ENCODE peak calls at places on chromosomes 1 and 21, in eight cellular contexts. G is A549, I is cardiac muscle cell, C is tibial artery, A is body of pancreas, Q is thoracic aorta, S is kidney, O is spleen. N is an unnamed sample.

GRCh38 chr21:44846485-44847260 is 26.8 kb downstream of the PTTG1IP start:
- DNase-seq in S (peak; percentile 89), Q (no peak), O (peak; percentile 87), A (peak; percentile 66), C (peak; percentile 78), I (peak; percentile 61), G (no peak), N (peak; percentile 68)

GRCh38 chr1:203702130-203702577 is 62.8 kb upstream of the LAX1 start:
- DNase-seq in Q (no peak), G (peak; percentile 57), C (peak; percentile 56), A (peak; percentile 49), I (peak; percentile 63), S (no peak), O (no peak), N (peak; percentile 76)

GRCh38 chr21:34367320-34367935 is 3.6 kb downstream of the KCNE2 start:
- DNase-seq in C (peak; percentile 58), A (peak; percentile 74), S (no peak), O (no peak), I (peak; percentile 79), G (peak; percentile 74), Q (no peak), N (no peak)

GRCh38 chr1:23799255-23799569 is 1.3 kb downstream of the GALE start:
- DNase-seq in A (no peak), Q (no peak), O (no peak), I (no peak), C (no peak), S (no peak), G (no peak), N (no peak)

GRCh38 chr1:229674042-229674441 is 48.0 kb downstream of the URB2 start:
- DNase-seq in Q (no peak), S (no peak), I (no peak), A (no peak), G (no peak), C (no peak), O (no peak), N (no peak)

GRCh38 chr1:2221271-2221670 is 6.8 kb upstream of the SKI start:
- DNase-seq in I (no peak), C (no peak), G (no peak), S (no peak), A (no peak), Q (no peak), O (no peak), N (no peak)

GRCh38 chr1:193102662-193103061 is 2.6 kb downstream of the GLRX2 start:
- DNase-seq in G (no peak), Q (no peak), I (no peak), C (no peak), A (no peak), O (no peak), S (no peak), N (no peak)

GRCh38 chr1:65728504-65728903 is 64.2 kb upstream of the PDE4B start:
- DNase-seq in O (no peak), C (no peak), Q (no peak), G (no peak), I (no peak), A (no peak), S (no peak), N (no peak)

GRCh38 chr1:101253976-101254660 is 17.3 kb downstream of the S1PR1 start:
- DNase-seq in G (no peak), O (no peak), A (no peak), I (peak; percentile 72), S (no peak), C (no peak), Q (no peak), N (no peak)

GRCh38 chr21:36699026-36699545 is at the start of gene SIM2:
- DNase-seq in C (no peak), A (no peak), Q (no peak), G (peak; percentile 75), O (no peak), I (peak; percentile 32), S (peak; percentile 94), N (no peak)

GRCh38 chr1:9993571-9994075 is 3.4 kb upstream of the RBP7 start:
- DNase-seq in C (no peak), O (no peak), S (no peak), G (no peak), Q (no peak), I (peak; percentile 57), A (no peak), N (no peak)

GRCh38 chr1:73593804-73594203 is 604.2 kb downstream of the LRRIQ3 start:
- DNase-seq in S (no peak), C (no peak), Q (no peak), G (no peak), I (no peak), O (no peak), A (no peak), N (no peak)

GRCh38 chr1:52795464-52795863 is 47.1 kb upstream of the ZYG11A start:
- DNase-seq in A (no peak), S (no peak), O (no peak), G (no peak), Q (no peak), C (no peak), I (no peak), N (no peak)

GRCh38 chr21:25639922-25640670 is 1.0 kb downstream of the JAM2 start:
- DNase-seq in C (no peak), Q (no peak), I (no peak), S (peak; percentile 77), G (no peak), A (no peak), O (peak; percentile 78), N (peak; percentile 21)

GRCh38 chr1:156262461-156263287 is 14.8 kb upstream of the PAQR6 start:
- DNase-seq in G (no peak), S (no peak), I (peak; percentile 63), A (no peak), O (no peak), Q (no peak), C (no peak), N (no peak)

GRCh38 chr21:38455403-38455802 is 42.9 kb downstream of the ERG start:
- DNase-seq in G (no peak), S (no peak), A (no peak), C (no peak), Q (no peak), O (no peak), I (peak; percentile 47), N (no peak)

GRCh38 chr1:21655748-21656147 is 13.4 kb downstream of the RAP1GAP start:
- DNase-seq in G (peak; percentile 51), I (no peak), C (no peak), S (peak; percentile 57), A (no peak), Q (no peak), O (peak; percentile 38), N (no peak)

GRCh38 chr1:3999941-4000735 is 100.1 kb upstream of the C1orf174 start:
- DNase-seq in Q (no peak), A (no peak), O (peak; percentile 58), C (no peak), I (no peak), G (no peak), S (peak; percentile 53), N (no peak)

GRCh38 chr1:206608108-206608698 is 4.1 kb downstream of the EIF2D start:
- DNase-seq in Q (no peak), O (no peak), G (peak; percentile 60), A (peak; percentile 42), C (no peak), S (no peak), I (peak; percentile 59), N (peak; percentile 33)

GRCh38 chr1:27166351-27166802 is 11.5 kb upstream of the SLC9A1 start:
- DNase-seq in Q (no peak), G (no peak), C (no peak), I (no peak), S (no peak), O (no peak), A (no peak), N (no peak)

GRCh38 chr1:25814688-25815087 is 5.1 kb upstream of the MTFR1L start:
- DNase-seq in A (no peak), O (no peak), G (no peak), Q (no peak), I (no peak), S (peak; percentile 41), C (no peak), N (no peak)

GRCh38 chr1:26471498-26472329 is 526 bp upstream of the HMGN2 start:
- DNase-seq in C (peak; percentile 71), I (peak; percentile 81), A (peak; percentile 83), S (peak; percentile 93), G (peak; percentile 76), O (peak; percentile 94), Q (peak; percentile 8), N (peak; percentile 29)

GRCh38 chr1:22376546-22376945 is 75.1 kb upstream of the ZBTB40 start:
- DNase-seq in I (no peak), Q (no peak), G (no peak), O (no peak), A (no peak), S (no peak), C (no peak), N (no peak)

GRCh38 chr1:191831572-191831971 is 326.7 kb upstream of the RGS18 start:
- DNase-seq in A (no peak), O (no peak), C (no peak), Q (no peak), I (no peak), G (peak; percentile 33), S (no peak), N (no peak)
- TF ChIP-seq CTCF in A (peak; percentile 31), O (no peak), C (no peak), Q (no peak), I (no peak), G (no peak), S (no peak), N (no peak)

DNA sequence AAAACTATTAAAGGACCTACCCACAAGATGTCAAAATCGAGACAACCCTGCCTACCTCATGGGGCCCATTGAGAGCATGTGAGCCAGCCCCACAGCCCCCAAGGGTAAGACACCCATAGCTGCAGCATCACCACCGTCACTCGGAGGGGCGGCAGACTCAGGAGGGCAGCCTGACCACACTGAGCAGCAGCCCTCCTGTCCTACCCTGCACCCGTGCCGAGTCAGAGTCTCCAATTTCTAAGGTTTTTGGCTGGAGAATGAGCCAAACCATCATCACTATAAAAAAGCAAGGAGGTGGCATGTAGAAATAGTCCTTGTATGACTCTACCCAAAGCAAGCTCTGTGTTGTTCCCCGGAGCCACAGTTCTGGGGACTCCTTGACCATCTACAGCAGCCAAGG is 94.7 kb downstream of the SSBP3 start:
- DNase-seq in G (no peak), I (no peak), A (no peak), Q (no peak), C (no peak), O (no peak), S (no peak), N (no peak)
- H3K4me1 ChIP-seq in G (no peaks in the 10 kb centered on the region), I (peaks cover 50% of the 10 kb centered on the region), A (peaks cover 14% of the 10 kb centered on the region), Q (peaks cover 52% of the 10 kb centered on the region), C (peaks cover 75% of the 10 kb centered on the region), O (peaks cover 51% of the 10 kb centered on the region), S (peaks cover 9% of the 10 kb centered on the region), N (peaks cover 45% of the 10 kb centered on the region)

GRCh38 chr21:42536601-42537000 is 22.9 kb downstream of the SLC37A1 start:
- DNase-seq in G (no peak), S (no peak), O (no peak), A (no peak), I (no peak), Q (no peak), C (no peak), N (no peak)
- TF ChIP-seq CTCF in G (no peak), S (no peak), O (no peak), A (no peak), I (no peak), Q (no peak), C (no peak), N (no peak)

GRCh38 chr1:238648756-238649155 is 737.6 kb upstream of the CHRM3 start:
- DNase-seq in C (no peak), Q (no peak), I (peak; percentile 21), A (no peak), O (no peak), G (no peak), S (no peak), N (no peak)
- H3K4me1 ChIP-seq in C (peaks cover 24% of the 10 kb centered on the region), Q (peaks cover 6% of the 10 kb centered on the region), I (peaks cover 7% of the 10 kb centered on the region), A (no peaks in the 10 kb centered on the region), O (no peaks in the 10 kb centered on the region), G (peaks cover 8% of the 10 kb centered on the region), S (no peaks in the 10 kb centered on the region), N (no peaks in the 10 kb centered on the region)

GRCh38 chr1:30366199-30366598 is 357.2 kb downstream of the MATN1 start:
- DNase-seq in I (no peak), Q (no peak), O (no peak), A (no peak), G (no peak), C (no peak), S (no peak), N (no peak)
- TF ChIP-seq CTCF in I (no peak), Q (no peak), O (no peak), A (no peak), G (no peak), C (no peak), S (no peak), N (no peak)

N was measured in tibial nerve.